ENCODE peak calls at places on chromosomes 5 and 9, in eight cellular contexts. Y is NB4, L is ovary, F is heart right ventricle, C is HFFc6, Q is GM10248, R is BJ, J is astrocyte of the spinal cord. O is an unnamed sample.

GRCh38 chr5:135028791-135029467 is 5.1 kb downstream of the PITX1 start:
- DNase-seq in Y (no peak), L (no peak), F (no peak), C (no peak), Q (no peak), R (no peak), J (no peak), O (no peak)

GRCh38 chr9:116806075-116806474 is 119.0 kb downstream of the TRIM32 start:
- DNase-seq in Y (peak), L (no peak), F (no peak), C (no peak), Q (no peak), R (no peak), J (no peak), O (no peak)

GRCh38 chr9:137080260-137081122 is 3.2 kb downstream of the UAP1L1 start:
- DNase-seq in Y (no peak), L (no peak), F (no peak), C (no peak), Q (no peak), R (no peak), J (no peak), O (no peak)

GRCh38 chr5:61894046-61894445 is 412.0 kb upstream of the KIF2A start:
- DNase-seq in Y (no peak), L (no peak), F (no peak), C (no peak), Q (no peak), R (no peak), J (no peak), O (no peak)

GRCh38 chr5:112228672-112229071 is 190.4 kb downstream of the EPB41L4A start:
- DNase-seq in Y (no peak), L (peak), F (peak), C (peak), Q (no peak), R (no peak), J (peak), O (no peak)

GRCh38 chr9:94801685-94802084 is 75.2 kb downstream of the AOPEP start:
- DNase-seq in Y (no peak), L (no peak), F (no peak), C (peak), Q (no peak), R (no peak), J (peak), O (no peak)

GRCh38 chr9:649128-650074 is 192.1 kb upstream of the DMRT1 start:
- DNase-seq in Y (no peak), L (no peak), F (no peak), C (no peak), Q (no peak), R (no peak), J (no peak), O (no peak)

GRCh38 chr9:124855944-124856773 is 2.9 kb downstream of the WDR38 start:
- DNase-seq in Y (peak), L (no peak), F (no peak), C (peak), Q (no peak), R (no peak), J (no peak), O (no peak)

GRCh38 chr5:138623053-138623452 is 47.9 kb upstream of the HSPA9 start:
- DNase-seq in Y (no peak), L (peak), F (no peak), C (no peak), Q (no peak), R (no peak), J (no peak), O (no peak)

GRCh38 chr9:69273162-69273561 is 51.9 kb upstream of the ENTREP1 start:
- DNase-seq in Y (no peak), L (no peak), F (no peak), C (no peak), Q (no peak), R (no peak), J (no peak), O (no peak)

GRCh38 chr9:86098793-86099694 is at the start of gene GOLM1:
- DNase-seq in Y (peak), L (peak), F (peak), C (peak), Q (peak), R (no peak), J (peak), O (peak)

GRCh38 chr9:125343518-125344284 is 82.1 kb downstream of the GAPVD1 start:
- DNase-seq in Y (no peak), L (no peak), F (no peak), C (peak), Q (no peak), R (no peak), J (peak), O (no peak)

GRCh38 chr5:93794954-93795353 is 53.6 kb upstream of the POU5F2 start:
- DNase-seq in Y (no peak), L (no peak), F (no peak), C (no peak), Q (no peak), R (no peak), J (no peak), O (no peak)

GRCh38 chr5:153517105-153517700 is 26.7 kb downstream of the GRIA1 start:
- DNase-seq in Y (peak), L (no peak), F (no peak), C (no peak), Q (no peak), R (no peak), J (no peak), O (no peak)

GRCh38 chr5:95406426-95407093 is 15.4 kb downstream of the FAM81B start:
- DNase-seq in Y (no peak), L (no peak), F (peak), C (no peak), Q (no peak), R (no peak), J (peak), O (no peak)

GRCh38 chr9:95848764-95849163 is 26.7 kb upstream of the ERCC6L2 start:
- DNase-seq in Y (no peak), L (no peak), F (no peak), C (no peak), Q (no peak), R (no peak), J (no peak), O (no peak)

GRCh38 chr5:64800926-64801325 is 32.2 kb downstream of the CWC27 start:
- DNase-seq in Y (no peak), L (no peak), F (no peak), C (no peak), Q (no peak), R (no peak), J (no peak), O (no peak)

GRCh38 chr5:180785794-180786221 is 16.8 kb downstream of the MGAT1 start:
- DNase-seq in Y (no peak), L (peak), F (no peak), C (peak), Q (no peak), R (peak), J (peak), O (peak)

GRCh38 chr5:129903466-129904101 is 681 bp upstream of the CHSY3 start:
- DNase-seq in Y (no peak), L (no peak), F (no peak), C (no peak), Q (no peak), R (no peak), J (no peak), O (no peak)

GRCh38 chr5:129904667-129905466 is 602 bp downstream of the CHSY3 start:
- DNase-seq in Y (no peak), L (no peak), F (peak), C (no peak), Q (no peak), R (no peak), J (peak), O (peak)

GRCh38 chr5:129905467-129906176 is 1.4 kb downstream of the CHSY3 start:
- DNase-seq in Y (no peak), L (no peak), F (no peak), C (no peak), Q (no peak), R (no peak), J (peak), O (no peak)

GRCh38 chr5:129904102-129904666 is at the start of gene CHSY3:
- DNase-seq in Y (peak), L (peak), F (peak), C (peak), Q (peak), R (no peak), J (peak), O (peak)

DNA sequence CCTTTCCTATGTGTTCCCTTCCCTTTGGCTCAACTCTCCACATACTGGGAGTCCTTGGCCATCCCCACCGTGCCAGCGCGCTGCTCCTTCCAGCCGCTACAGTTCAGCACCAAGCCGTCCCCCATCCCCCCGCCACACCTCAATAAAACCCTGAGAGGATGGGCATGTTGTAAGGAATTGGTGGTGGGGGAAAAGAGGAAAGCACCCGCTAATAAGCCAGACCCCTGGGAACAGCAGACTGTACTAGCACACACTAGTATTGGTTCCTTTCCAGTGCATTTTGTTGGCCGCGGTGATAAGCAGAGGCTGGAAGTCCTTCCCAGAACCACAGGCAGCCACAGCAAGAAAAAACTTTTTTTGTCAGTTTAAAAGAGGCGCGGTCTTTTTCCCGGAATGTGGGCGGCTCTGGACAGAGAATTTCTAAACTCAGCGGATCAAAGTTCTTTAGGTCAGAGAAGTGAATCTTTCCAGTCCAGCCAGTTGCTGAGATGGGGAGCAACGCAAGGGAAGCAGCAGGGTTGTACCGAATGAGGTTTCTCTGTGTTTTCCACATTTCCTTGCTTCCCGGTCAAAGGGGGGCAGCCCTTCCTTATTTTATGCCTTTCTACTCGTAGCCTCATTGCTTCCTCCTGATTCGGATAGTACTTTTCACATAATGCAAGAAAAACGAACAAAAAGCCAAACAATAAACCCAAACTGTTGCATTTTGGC is 2.1 kb downstream of the CHSY3 start:
- DNase-seq in Y (no peak), L (no peak), F (peak), C (no peak), Q (no peak), R (no peak), J (peak), O (no peak)
- TF ChIP-seq CTCF in Y (no peak), L (no peak), F (no peak), C (no peak), Q (no peak), R (peak), J (peak), O (no peak)

DNA sequence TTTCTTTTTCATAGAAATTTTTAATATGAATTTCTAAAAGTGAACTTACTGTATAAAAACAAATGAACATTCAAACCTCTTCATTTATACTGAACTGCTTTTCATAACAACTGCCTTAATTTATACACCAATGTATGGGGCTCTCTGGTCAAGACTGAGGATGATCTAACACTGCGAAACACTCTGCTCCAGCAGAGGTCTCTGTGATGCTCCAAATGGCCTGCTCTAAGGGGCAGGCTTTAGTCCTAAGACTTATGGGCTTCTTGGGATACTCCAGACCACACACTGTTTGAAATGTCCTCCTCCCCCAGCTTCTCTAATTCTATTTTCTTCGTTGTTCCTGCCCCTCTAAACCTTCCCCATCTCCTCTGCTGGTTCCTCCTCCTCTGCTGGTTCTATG is 58.5 kb downstream of the LIFR start:
- DNase-seq in Y (peak), L (no peak), F (no peak), C (peak), Q (no peak), R (no peak), J (peak), O (no peak)
- TF ChIP-seq CTCF in Y (peak), L (no peak), F (peak), C (peak), Q (no peak), R (peak), J (no peak), O (no peak)

GRCh38 chr9:110426052-110426709 is 88.5 kb upstream of the TXNDC8 start:
- DNase-seq in Y (peak), L (no peak), F (no peak), C (peak), Q (no peak), R (no peak), J (peak), O (no peak)
- TF ChIP-seq CTCF in Y (peak), L (no peak), F (no peak), C (peak), Q (no peak), R (peak), J (peak), O (peak)

GRCh38 chr9:23731373-23731772 is 94.7 kb downstream of the ELAVL2 start:
- DNase-seq in Y (no peak), L (no peak), F (no peak), C (no peak), Q (no peak), R (no peak), J (no peak), O (no peak)

GRCh38 chr9:23739753-23740152 is 86.3 kb downstream of the ELAVL2 start:
- DNase-seq in Y (no peak), L (no peak), F (no peak), C (no peak), Q (no peak), R (no peak), J (no peak), O (no peak)

GRCh38 chr9:23740531-23740930 is 85.5 kb downstream of the ELAVL2 start:
- DNase-seq in Y (no peak), L (no peak), F (no peak), C (no peak), Q (no peak), R (no peak), J (no peak), O (no peak)

GRCh38 chr9:23733495-23734078 is 92.5 kb downstream of the ELAVL2 start:
- DNase-seq in Y (no peak), L (no peak), F (no peak), C (no peak), Q (no peak), R (no peak), J (no peak), O (no peak)

DNA sequence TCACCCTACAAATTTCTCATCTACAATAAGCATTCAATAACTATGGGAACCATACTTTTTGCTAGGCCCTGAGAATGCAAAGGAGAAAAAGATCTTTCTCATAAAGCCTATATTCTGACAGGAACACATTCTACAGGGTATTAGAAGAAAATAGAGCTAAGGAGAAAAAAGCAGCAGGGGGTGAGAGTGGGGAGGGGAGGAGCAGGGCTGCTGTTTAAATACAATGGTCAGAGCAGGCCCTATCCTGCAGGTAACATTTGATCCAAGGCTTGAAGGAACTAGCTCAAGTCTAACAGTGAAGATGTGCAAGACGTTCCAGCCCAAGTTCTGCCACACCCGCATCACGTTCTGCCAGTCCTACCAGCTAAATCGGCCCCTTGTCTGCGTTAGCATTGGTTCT is 89.7 kb downstream of the ELAVL2 start:
- DNase-seq in Y (no peak), L (no peak), F (no peak), C (no peak), Q (no peak), R (no peak), J (no peak), O (no peak)
- TF ChIP-seq CTCF in Y (no peak), L (no peak), F (no peak), C (no peak), Q (no peak), R (no peak), J (no peak), O (no peak)

GRCh38 chr5:38483788-38484398 is 72.6 kb downstream of the LIFR start:
- DNase-seq in Y (no peak), L (no peak), F (no peak), C (no peak), Q (no peak), R (no peak), J (no peak), O (no peak)
- TF ChIP-seq CTCF in Y (no peak), L (no peak), F (no peak), C (peak), Q (no peak), R (no peak), J (no peak), O (peak)

GRCh38 chr5:163473613-163474243 is 13.3 kb downstream of the HMMR start:
- DNase-seq in Y (no peak), L (no peak), F (no peak), C (no peak), Q (peak), R (no peak), J (peak), O (no peak)
- TF ChIP-seq CTCF in Y (no peak), L (no peak), F (peak), C (peak), Q (peak), R (peak), J (peak), O (peak)

DNA sequence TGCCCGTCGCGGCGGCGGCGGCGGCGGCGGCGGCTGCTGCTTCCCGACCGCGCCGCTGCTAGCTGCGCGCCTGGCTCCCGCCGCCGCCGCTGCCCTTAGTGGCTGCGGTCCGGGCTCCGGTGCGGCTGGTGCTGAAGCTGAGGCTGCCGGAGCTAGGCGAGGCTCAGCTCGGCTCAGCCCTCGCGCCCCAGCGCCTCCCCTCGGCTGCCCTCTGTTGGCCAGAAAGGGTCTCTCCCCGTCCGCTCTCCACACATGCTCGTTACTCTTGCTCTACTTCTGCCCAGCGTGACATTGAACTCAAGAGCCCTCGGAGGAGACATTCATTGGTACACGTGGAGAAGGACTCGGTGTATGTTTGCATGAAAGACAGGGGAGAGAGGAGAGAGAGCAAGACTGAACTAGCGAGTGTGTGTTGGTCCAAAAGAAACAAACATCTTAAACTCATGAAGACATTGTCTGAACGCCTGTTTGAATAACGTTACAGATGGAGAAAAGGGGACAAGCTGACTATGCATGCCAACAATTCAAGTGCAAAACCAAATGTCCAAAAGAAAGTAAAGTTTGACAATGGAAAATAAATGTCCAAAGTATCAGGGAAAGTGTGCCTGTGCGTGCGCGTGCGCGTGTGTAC is at the start of gene HCN1:
- DNase-seq in Y (no peak), L (peak), F (peak), C (no peak), Q (peak), R (peak), J (peak), O (peak)
- TF ChIP-seq CTCF in Y (no peak), L (no peak), F (peak), C (peak), Q (peak), R (peak), J (peak), O (peak)

DNA sequence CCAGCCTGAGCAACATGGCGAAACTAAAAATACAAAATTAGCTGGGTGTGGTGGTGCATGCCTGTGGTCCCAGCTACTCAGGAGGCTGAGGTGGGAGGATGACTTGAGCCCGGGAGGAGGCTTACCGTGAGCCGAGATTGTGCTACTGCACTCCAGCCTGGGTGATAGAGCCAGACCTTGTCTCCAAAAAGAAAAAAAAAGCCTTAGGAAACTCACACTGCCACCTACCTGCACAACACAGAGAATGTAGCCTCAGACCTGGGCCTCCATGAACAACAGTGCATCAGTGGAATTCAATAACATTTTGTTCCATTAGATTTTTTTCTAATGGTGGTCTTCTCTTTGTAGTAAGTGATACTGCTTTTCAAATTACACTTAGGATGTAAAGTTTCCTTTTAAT is 63.8 kb upstream of the RARS1 start:
- DNase-seq in Y (no peak), L (no peak), F (no peak), C (no peak), Q (no peak), R (no peak), J (no peak), O (no peak)
- TF ChIP-seq CTCF in Y (no peak), L (no peak), F (no peak), C (peak), Q (no peak), R (no peak), J (peak), O (peak)